ENCODE peak calls at places on chromosomes 7 and 10, in nine cellular contexts. S is upper lobe of left lung, W is AG10803, H is MCF 10A, Y is spleen, Z is NB4, U is AG04450, R is kidney epithelial cell, C is gastrocnemius medialis. J is an unnamed sample.

GRCh38 chr7:3201937-3202715 is 98.9 kb upstream of the SDK1 start:
- DNase-seq in C (no peak), W (no peak), Y (peak; percentile 25), R (no peak), U (no peak), S (no peak), Z (peak; percentile 35), H (no peak), J (no peak)

GRCh38 chr7:69814421-69814962 is 216.2 kb downstream of the AUTS2 start:
- DNase-seq in S (peak; percentile 54), Z (peak; percentile 32), R (no peak), H (no peak), Y (no peak), W (peak; percentile 95), U (no peak), C (no peak), J (no peak)

GRCh38 chr10:132607961-132608495 is 70.4 kb downstream of the INPP5A start:
- DNase-seq in W (no peak), U (no peak), S (no peak), H (no peak), Z (no peak), Y (peak; percentile 63), C (no peak), R (no peak), J (peak; percentile 92)

GRCh38 chr10:30433286-30433778 is 652 bp upstream of the MAP3K8 start:
- DNase-seq in H (peak; percentile 71), Y (peak; percentile 92), Z (peak; percentile 70), C (peak; percentile 71), U (no peak), S (no peak), R (no peak), W (peak; percentile 80), J (peak; percentile 85)

GRCh38 chr10:100696477-100696901 is 48.9 kb upstream of the PAX2 start:
- DNase-seq in C (no peak), Y (no peak), U (no peak), R (no peak), W (no peak), S (no peak), H (no peak), Z (no peak), J (no peak)

GRCh38 chr7:6151994-6152735 is 120.3 kb downstream of the CYTH3 start:
- DNase-seq in W (no peak), U (no peak), Y (no peak), C (no peak), Z (no peak), H (no peak), S (peak; percentile 48), R (no peak), J (no peak)

GRCh38 chr10:14325325-14325955 is 5.3 kb downstream of the FRMD4A start:
- DNase-seq in Z (peak; percentile 65), W (no peak), C (no peak), H (peak; percentile 68), R (no peak), U (no peak), S (no peak), Y (peak; percentile 66), J (no peak)

GRCh38 chr10:10985361-10985760 is 32.3 kb upstream of the CELF2 start:
- DNase-seq in H (no peak), C (no peak), Y (no peak), S (no peak), Z (no peak), W (no peak), U (no peak), R (no peak), J (no peak)

GRCh38 chr7:23184709-23185354 is 3.0 kb downstream of the NUP42 start:
- DNase-seq in S (no peak), W (peak; percentile 62), H (peak; percentile 65), Y (no peak), R (no peak), U (no peak), C (no peak), Z (peak; percentile 73), J (no peak)

DNA sequence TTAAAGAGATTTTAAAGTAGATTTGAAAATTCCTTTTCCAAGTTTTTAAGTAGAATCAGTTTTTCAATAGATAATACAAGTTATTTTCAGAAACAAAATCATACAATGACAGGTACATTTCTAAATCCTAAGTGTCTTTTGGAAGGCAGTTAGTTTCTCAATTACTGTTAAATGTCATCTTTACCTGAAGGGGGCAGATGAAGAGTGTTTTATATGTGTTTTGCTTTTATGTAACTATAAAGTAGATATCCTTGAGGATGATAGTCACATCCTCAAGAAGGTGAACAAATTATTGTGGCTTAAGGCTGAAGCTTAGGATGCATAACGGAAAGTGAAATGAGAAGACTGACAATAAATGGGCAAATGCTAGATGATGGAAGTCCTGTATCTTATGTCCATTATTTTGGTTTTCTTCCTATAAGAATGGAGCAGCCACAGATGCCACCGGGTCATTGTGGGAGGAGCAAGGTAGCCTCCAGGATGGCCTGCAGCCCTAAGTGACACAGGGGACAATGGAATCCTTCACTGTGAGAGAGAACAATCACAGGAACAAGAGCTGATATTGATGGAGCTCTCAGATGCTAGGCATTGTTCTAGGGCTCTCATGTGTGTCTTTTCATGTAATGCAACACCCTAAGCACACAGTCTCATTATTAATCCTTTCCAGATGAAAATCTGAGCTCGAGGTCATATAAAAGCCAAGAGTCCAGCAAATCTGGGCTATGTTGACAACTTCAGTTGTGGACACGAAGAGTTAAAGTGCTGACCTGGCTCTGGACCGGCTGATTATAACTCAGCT is 14.1 kb upstream of the MKX start:
- DNase-seq in C (no peak), U (no peak), R (no peak), H (peak; percentile 9), Z (no peak), W (no peak), Y (no peak), S (no peak), J (no peak)
- TF ChIP-seq CTCF in C (no peak), U (peak; percentile 10), R (no peak), H (peak; percentile 18), Z (no peak), W (no peak), Y (no peak), S (no peak), J (peak; percentile 75)

DNA sequence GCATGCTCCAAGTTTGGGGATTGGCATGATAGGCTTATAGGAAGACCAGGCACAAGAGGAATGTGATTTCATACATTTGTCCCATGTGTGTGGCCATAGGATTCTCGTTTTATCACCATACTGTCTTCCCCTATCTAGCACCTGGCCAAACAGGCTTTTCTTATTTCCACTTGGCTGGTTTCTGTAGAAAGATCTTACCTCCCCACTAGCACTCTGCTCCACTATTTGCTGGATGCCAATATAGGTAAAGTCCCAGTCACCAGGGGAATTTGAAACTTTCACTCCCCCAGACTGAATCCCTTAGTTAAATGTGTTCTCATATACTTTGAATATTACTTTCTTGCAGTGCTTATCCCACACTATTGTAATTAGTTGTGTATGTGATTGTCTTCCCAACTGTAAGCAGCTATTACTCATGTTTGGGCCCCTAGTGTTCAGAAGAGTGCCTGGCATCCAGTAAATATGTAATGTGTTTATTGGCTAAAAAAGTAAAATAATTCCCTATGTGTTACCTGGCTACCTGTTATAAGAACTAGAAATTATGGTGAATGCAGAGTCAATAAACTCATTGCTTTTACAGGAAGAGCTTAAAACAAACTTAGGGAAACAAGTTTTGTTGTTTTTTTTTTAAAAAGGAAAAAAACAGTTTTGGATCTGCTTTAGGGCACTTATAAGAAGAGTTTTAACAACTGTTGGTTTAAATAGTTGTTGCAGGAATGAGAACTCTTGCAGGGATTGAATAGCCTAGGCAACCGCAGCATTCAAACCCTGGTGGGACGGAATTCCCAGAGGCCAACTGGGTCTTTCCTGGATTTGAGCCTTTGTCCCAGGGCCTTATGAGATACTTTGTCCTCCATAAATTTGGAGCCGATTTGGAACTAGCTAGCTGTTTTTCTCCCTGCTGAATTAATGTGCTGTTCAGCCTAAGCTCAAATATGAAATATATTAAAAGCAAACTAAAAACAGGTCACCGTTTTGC is 109.2 kb downstream of the LRMDA start:
- DNase-seq in U (no peak), S (no peak), Y (no peak), R (no peak), Z (no peak), W (no peak), C (no peak), H (no peak), J (no peak)
- TF ChIP-seq CTCF in U (no peak), S (no peak), Y (no peak), R (peak; percentile 11), Z (no peak), W (peak; percentile 38), C (no peak), H (no peak), J (peak; percentile 38)

GRCh38 chr7:114925443-114925842 is 3.5 kb downstream of the MDFIC start:
- DNase-seq in W (peak; percentile 90), U (no peak), Y (no peak), R (no peak), C (no peak), S (no peak), H (no peak), Z (no peak), J (no peak)

GRCh38 chr7:114930107-114930521 is 8.2 kb downstream of the MDFIC start:
- DNase-seq in W (no peak), R (no peak), Y (no peak), Z (no peak), C (no peak), S (no peak), U (no peak), H (no peak), J (no peak)

GRCh38 chr7:114930829-114931655 is 9.1 kb downstream of the MDFIC start:
- DNase-seq in W (no peak), C (no peak), Y (no peak), H (peak; percentile 12), R (no peak), S (no peak), Z (peak; percentile 33), U (no peak), J (no peak)

GRCh38 chr7:114929570-114929969 is 7.7 kb downstream of the MDFIC start:
- DNase-seq in H (no peak), U (no peak), R (no peak), S (no peak), Z (no peak), Y (no peak), C (no peak), W (no peak), J (no peak)

DNA sequence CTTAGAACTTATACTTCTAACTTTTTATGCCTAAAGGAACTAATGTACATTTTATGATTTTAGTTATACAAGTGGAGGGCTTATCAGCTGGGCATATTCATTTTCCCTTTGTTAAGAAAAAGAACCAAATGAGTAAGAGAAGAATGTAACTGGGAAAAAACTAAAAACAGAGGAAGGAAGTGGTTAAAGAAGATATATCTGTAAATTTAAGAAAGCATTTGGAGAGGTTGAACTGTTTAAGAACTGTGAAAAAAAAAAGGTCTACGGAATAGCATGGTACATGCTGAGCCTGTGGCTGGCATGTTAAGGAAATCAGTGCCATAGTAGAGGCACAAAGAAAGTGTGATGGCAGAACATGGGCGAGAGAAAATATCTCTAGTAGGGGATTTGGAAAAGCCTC is 6.2 kb downstream of the MDFIC start:
- DNase-seq in Z (no peak), U (no peak), Y (no peak), S (no peak), H (no peak), R (no peak), W (no peak), C (no peak), J (no peak)
- TF ChIP-seq CTCF in Z (no peak), U (no peak), Y (no peak), S (no peak), H (no peak), R (no peak), W (no peak), C (no peak), J (no peak)

DNA sequence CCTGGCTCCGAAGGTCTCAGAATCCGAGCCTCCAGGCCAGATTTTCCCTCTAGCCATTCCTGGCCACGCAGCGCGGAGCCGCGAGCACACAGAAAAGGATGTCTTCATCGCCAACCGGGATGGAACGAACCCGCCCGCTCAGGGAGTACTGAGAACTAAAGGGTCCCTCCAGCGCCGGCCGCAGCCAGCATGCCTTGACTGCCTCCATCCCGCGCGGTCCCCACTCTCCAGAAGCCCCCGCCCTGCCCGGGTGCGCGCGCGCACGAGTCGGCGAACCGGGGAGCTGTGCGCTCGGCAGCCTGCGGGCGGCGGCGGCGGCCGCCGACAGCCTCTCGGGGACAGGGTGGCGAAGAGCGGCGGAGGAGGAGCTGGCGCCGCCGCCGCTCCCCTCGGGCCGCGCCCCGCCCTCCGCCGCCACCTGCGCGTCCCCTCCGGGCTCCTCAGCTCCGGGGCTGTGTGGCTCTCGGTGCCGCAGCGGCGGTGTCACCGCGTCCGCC is 640 bp upstream of the GALNT17 start:
- DNase-seq in W (no peak), S (peak; percentile 92), Y (peak; percentile 72), Z (no peak), R (no peak), H (no peak), C (no peak), U (no peak), J (no peak)
- TF ChIP-seq CTCF in W (no peak), S (no peak), Y (no peak), Z (no peak), R (no peak), H (no peak), C (peak; percentile 33), U (no peak), J (peak; percentile 69)

J was measured in chondrocyte.